ENCODE peak calls at places on chromosomes 13 and 19, in five cellular contexts. B, Z, C, S and V are unnamed samples.

GRCh38 chr19:46413262-46414031 is at the start of gene CCDC8:
- DNase-seq in B (peak; percentile 96), Z (no peak), C (no peak), S (peak; percentile 94), V (peak; percentile 91)

GRCh38 chr19:53883231-53883661 is 1.2 kb downstream of the PRKCG start:
- DNase-seq in B (no peak), Z (no peak), C (no peak), S (peak; percentile 30), V (no peak)

GRCh38 chr13:31859546-31859945 is 120.2 kb downstream of the RXFP2 start:
- DNase-seq in B (no peak), Z (no peak), C (no peak), S (no peak), V (peak; percentile 5)

GRCh38 chr13:94713556-94714182 is 1.3 kb upstream of the SOX21 start:
- DNase-seq in B (no peak), Z (no peak), C (no peak), S (no peak), V (no peak)

GRCh38 chr19:48635966-48636858 is 967 bp downstream of the DBP start:
- DNase-seq in B (no peak), Z (peak; percentile 74), C (no peak), S (peak; percentile 75), V (no peak)

GRCh38 chr19:58010507-58010906 is 7.9 kb upstream of the ZNF606 start:
- DNase-seq in B (no peak), Z (no peak), C (no peak), S (no peak), V (no peak)

GRCh38 chr13:48142437-48142836 is 47.5 kb upstream of the MED4 start:
- DNase-seq in B (no peak), Z (no peak), C (no peak), S (no peak), V (no peak)

GRCh38 chr13:51339354-51339753 is at the start of gene SERPINE3:
- DNase-seq in B (no peak), Z (no peak), C (no peak), S (no peak), V (no peak)

GRCh38 chr19:5480427-5480836 is 25.2 kb downstream of the ZNRF4 start:
- DNase-seq in B (peak; percentile 29), Z (no peak), C (peak; percentile 16), S (no peak), V (no peak)

GRCh38 chr19:8615813-8616596 is 5.5 kb upstream of the ADAMTS10 start:
- DNase-seq in B (peak; percentile 69), Z (peak; percentile 68), C (peak; percentile 37), S (peak; percentile 59), V (peak; percentile 68)

GRCh38 chr19:41563847-41564514 is 12.0 kb upstream of the CEACAM21 start:
- DNase-seq in B (no peak), Z (no peak), C (no peak), S (no peak), V (no peak)

GRCh38 chr19:35641515-35642151 is at the start of gene ETV2:
- DNase-seq in B (peak; percentile 63), Z (no peak), C (no peak), S (peak; percentile 47), V (peak; percentile 12)

GRCh38 chr19:3984908-3985642 is at the start of gene EEF2:
- DNase-seq in B (peak; percentile 94), Z (peak; percentile 92), C (peak; percentile 87), S (peak; percentile 95), V (peak; percentile 92)

GRCh38 chr13:105139380-105140285 is 1395.8 kb downstream of the EFNB2 start:
- DNase-seq in B (peak; percentile 16), Z (no peak), C (peak; percentile 78), S (no peak), V (peak; percentile 0)

GRCh38 chr19:29687897-29688728 is 22.9 kb downstream of the PLEKHF1 start:
- DNase-seq in B (peak; percentile 74), Z (no peak), C (no peak), S (no peak), V (peak; percentile 90)

GRCh38 chr19:306151-306900 is 15.1 kb upstream of the PLPP2 start:
- DNase-seq in B (no peak), Z (no peak), C (no peak), S (no peak), V (no peak)

GRCh38 chr13:112444001-112444311 is 67.8 kb downstream of the SPACA7 start:
- DNase-seq in B (peak; percentile 56), Z (peak; percentile 79), C (peak; percentile 20), S (peak; percentile 78), V (peak; percentile 42)

GRCh38 chr13:105642511-105642958 is 892.9 kb downstream of the EFNB2 start:
- DNase-seq in B (peak; percentile 9), Z (no peak), C (no peak), S (no peak), V (no peak)

GRCh38 chr13:93225610-93226009 is 997 bp upstream of the GPC6 start:
- DNase-seq in B (no peak), Z (no peak), C (no peak), S (no peak), V (no peak)

DNA sequence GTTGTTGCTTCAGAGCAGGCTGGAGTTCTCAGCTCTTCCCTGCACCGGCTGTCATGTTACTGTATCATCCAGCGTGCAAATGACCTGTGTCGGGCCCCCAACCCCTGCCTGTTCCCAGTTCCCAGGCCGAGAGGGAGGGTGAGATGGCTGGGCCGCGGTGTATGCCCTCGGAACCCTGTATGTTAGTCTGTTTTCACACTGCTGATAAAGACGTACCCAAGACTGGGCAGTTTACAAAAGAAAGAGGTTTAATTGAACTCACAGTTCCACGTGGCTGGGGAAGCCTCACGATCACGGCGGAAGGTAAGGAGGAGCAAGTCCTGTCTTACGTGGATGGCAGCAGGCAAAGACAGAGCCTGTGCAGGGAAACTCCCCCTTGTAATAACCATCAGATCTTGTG is 10.9 kb downstream of the TMEM255B start:
- DNase-seq in B (no peak), Z (peak; percentile 16), C (no peak), S (no peak), V (no peak)
- H3K4me3 ChIP-seq in B (no peak overlapping the region), Z (no peak overlapping the region), C (no peak overlapping the region), S (no peak overlapping the region), V (no peak overlapping the region)

DNA sequence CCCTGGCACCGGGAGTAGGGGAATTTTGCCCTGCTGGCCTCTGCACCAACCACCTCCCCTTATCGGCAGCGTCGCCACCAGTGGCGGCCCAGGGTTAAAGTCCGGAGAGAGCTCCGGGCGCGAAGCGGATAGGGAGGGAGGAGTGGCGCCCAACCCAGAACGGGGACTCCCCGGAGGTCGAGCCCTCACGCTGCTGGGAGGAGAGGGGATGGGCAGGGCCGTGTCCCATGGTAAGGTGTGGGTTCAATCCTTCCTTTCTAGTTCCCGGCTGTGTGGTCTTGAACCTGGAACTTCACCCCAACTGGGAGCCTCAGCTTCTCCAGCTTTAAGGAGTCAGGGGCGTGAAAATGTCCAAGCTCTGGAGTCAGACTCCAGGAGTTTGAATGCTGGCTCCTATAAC is 23.3 kb upstream of the BCL3 start:
- DNase-seq in B (no peak), Z (peak; percentile 95), C (no peak), S (peak; percentile 84), V (no peak)
- H3K4me3 ChIP-seq in B (no peak overlapping the region), Z (no peak overlapping the region), C (no peak overlapping the region), S (no peak overlapping the region), V (no peak overlapping the region)

GRCh38 chr13:74115138-74115537 is 19.1 kb downstream of the KLF12 start:
- DNase-seq in B (peak; percentile 66), Z (no peak), C (no peak), S (no peak), V (peak; percentile 55)

GRCh38 chr13:74118328-74118727 is 15.9 kb downstream of the KLF12 start:
- DNase-seq in B (no peak), Z (no peak), C (no peak), S (no peak), V (no peak)

GRCh38 chr13:74114641-74115040 is 19.6 kb downstream of the KLF12 start:
- DNase-seq in B (no peak), Z (no peak), C (no peak), S (no peak), V (no peak)

GRCh38 chr13:74114202-74114601 is 20.0 kb downstream of the KLF12 start:
- DNase-seq in B (peak; percentile 17), Z (no peak), C (no peak), S (no peak), V (peak; percentile 37)

GRCh38 chr13:74117207-74117705 is 16.9 kb downstream of the KLF12 start:
- DNase-seq in B (no peak), Z (no peak), C (no peak), S (no peak), V (no peak)
- H3K4me3 ChIP-seq in B (no peak overlapping the region), Z (no peak overlapping the region), C (no peak overlapping the region), S (no peak overlapping the region), V (no peak overlapping the region)

GRCh38 chr13:24224232-24224680 is 63.7 kb downstream of the SPATA13 start:
- DNase-seq in B (no peak), Z (no peak), C (no peak), S (no peak), V (no peak)
- H3K4me3 ChIP-seq in B (no peak overlapping the region), Z (peak overlapping the region; percentile 8), C (no peak overlapping the region), S (no peak overlapping the region), V (no peak overlapping the region)

GRCh38 chr13:97484286-97484685 is 50.3 kb downstream of the RAP2A start:
- DNase-seq in B (no peak), Z (no peak), C (no peak), S (no peak), V (no peak)
- H3K4me3 ChIP-seq in B (no peak overlapping the region), Z (no peak overlapping the region), C (no peak overlapping the region), S (no peak overlapping the region), V (no peak overlapping the region)